ENCODE peak calls at places on chromosomes 4 and X, in eight cellular contexts. I is H4, B is NCI-H345, E is lower leg skin, L is amniotic stem cell, W is B cell, J is activated T-helper 1 cell treated with Interleukin-2 at 50 U/mL for 16 hours, R is C1 segment of cervical spinal cord. K is an unnamed sample.

GRCh38 chr4:91198951-91199350 is 1071.8 kb downstream of the CCSER1 start:
- DNase-seq in B (no peak), E (no peak), R (no peak), I (peak; percentile 86), L (no peak), W (no peak), J (no peak), K (no peak)

GRCh38 chr4:122705547-122705946 is 27.0 kb upstream of the BBS12 start:
- DNase-seq in L (no peak), B (no peak), R (no peak), J (no peak), W (no peak), E (no peak), I (no peak), K (no peak)

GRCh38 chrX:51803833-51804232 is 60.6 kb downstream of the GSPT2 start:
- DNase-seq in B (no peak), W (no peak), J (no peak), I (no peak), L (no peak), E (no peak), R (no peak), K (no peak)

GRCh38 chr4:23835814-23836478 is 53.9 kb downstream of the PPARGC1A start:
- DNase-seq in W (no peak), B (no peak), E (no peak), R (no peak), J (no peak), L (no peak), I (no peak), K (no peak)

GRCh38 chr4:79408063-79408462 is at the start of gene GK2:
- DNase-seq in R (no peak), W (no peak), E (no peak), L (no peak), J (no peak), B (no peak), I (no peak), K (no peak)

GRCh38 chrX:131985526-131986049 is 37.5 kb upstream of the STK26 start:
- DNase-seq in J (no peak), W (no peak), R (no peak), I (no peak), B (no peak), E (no peak), L (no peak), K (no peak)

GRCh38 chr4:151524610-151525009 is 115.6 kb downstream of the FHIP1A start:
- DNase-seq in J (no peak), E (no peak), R (no peak), W (no peak), B (peak; percentile 1), L (no peak), I (no peak), K (no peak)

GRCh38 chr4:140137654-140138053 is 16.3 kb downstream of the MAML3 start:
- DNase-seq in J (no peak), I (peak; percentile 23), R (no peak), W (no peak), E (no peak), L (no peak), B (no peak), K (no peak)

GRCh38 chr4:78566834-78567501 is 15.4 kb downstream of the ANXA3 start:
- DNase-seq in I (no peak), B (no peak), E (no peak), R (no peak), J (no peak), W (no peak), L (no peak), K (no peak)

GRCh38 chrX:138986235-138986634 is 274.7 kb upstream of the FGF13 start:
- DNase-seq in L (no peak), B (no peak), J (no peak), I (no peak), W (no peak), R (no peak), E (no peak), K (no peak)

GRCh38 chr4:159487284-159487747 is 384.4 kb downstream of the RAPGEF2 start:
- DNase-seq in I (peak; percentile 81), J (no peak), B (peak; percentile 57), W (no peak), E (peak; percentile 24), L (peak; percentile 47), R (no peak), K (no peak)

GRCh38 chr4:71992571-71992970 is 39.2 kb upstream of the NPFFR2 start:
- DNase-seq in L (no peak), W (no peak), J (no peak), I (no peak), E (no peak), B (no peak), R (no peak), K (no peak)

K was measured in effector memory CD4-positive, alpha-beta T cell.